ENCODE peak calls at places on chromosomes 3 and 15, in seven cellular contexts. One of them, this sample, is unnamed.

GRCh38 chr3:185021326-185021725 is 131.5 kb downstream of the C3orf70 start:
- DNase-seq in ovary: no peak
- DNase-seq in Caco-2: no peak
- DNase-seq in AG04450: no peak
- DNase-seq in HCT116: no peak
- DNase-seq in endodermal cell: no peak
- DNase-seq in AG10803: peak; percentile 42
- DNase-seq in this sample: no peak

GRCh38 chr15:50860824-50861223 is 47.7 kb upstream of the AP4E1 start:
- DNase-seq in Caco-2: no peak
- DNase-seq in endodermal cell: no peak
- DNase-seq in ovary: no peak
- DNase-seq in HCT116: no peak
- DNase-seq in AG04450: no peak
- DNase-seq in AG10803: no peak
- DNase-seq in this sample: no peak

GRCh38 chr15:48005077-48005476 is 115.7 kb upstream of the SLC24A5 start:
- DNase-seq in ovary: no peak
- DNase-seq in HCT116: no peak
- DNase-seq in endodermal cell: no peak
- DNase-seq in AG10803: no peak
- DNase-seq in Caco-2: no peak
- DNase-seq in AG04450: no peak
- DNase-seq in this sample: no peak

GRCh38 chr3:170766823-170767575 is 103.0 kb downstream of the RPL22L1 start:
- DNase-seq in ovary: no peak
- DNase-seq in Caco-2: no peak
- DNase-seq in HCT116: no peak
- DNase-seq in AG10803: no peak
- DNase-seq in AG04450: no peak
- DNase-seq in endodermal cell: no peak
- DNase-seq in this sample: no peak

GRCh38 chr15:46703871-46704637 is 1013.3 kb upstream of the SEMA6D start:
- DNase-seq in HCT116: no peak
- DNase-seq in Caco-2: no peak
- DNase-seq in endodermal cell: no peak
- DNase-seq in AG04450: no peak
- DNase-seq in AG10803: no peak
- DNase-seq in ovary: no peak
- DNase-seq in this sample: no peak

GRCh38 chr3:8204846-8205624 is 296.6 kb upstream of the LMCD1 start:
- DNase-seq in endodermal cell: no peak
- DNase-seq in Caco-2: no peak
- DNase-seq in ovary: no peak
- DNase-seq in AG04450: no peak
- DNase-seq in HCT116: no peak
- DNase-seq in AG10803: peak; percentile 79
- DNase-seq in this sample: peak; percentile 1

GRCh38 chr15:58522391-58522790 is 90.6 kb downstream of the LIPC start:
- DNase-seq in Caco-2: no peak
- DNase-seq in endodermal cell: no peak
- DNase-seq in ovary: no peak
- DNase-seq in AG04450: no peak
- DNase-seq in HCT116: no peak
- DNase-seq in AG10803: no peak
- DNase-seq in this sample: no peak

GRCh38 chr15:75198560-75199346 is 2.9 kb upstream of the C15orf39 start:
- DNase-seq in AG10803: no peak
- DNase-seq in HCT116: peak; percentile 54
- DNase-seq in Caco-2: peak; percentile 50
- DNase-seq in ovary: no peak
- DNase-seq in endodermal cell: peak; percentile 72
- DNase-seq in AG04450: no peak
- DNase-seq in this sample: no peak

GRCh38 chr3:25673738-25674298 is 9.1 kb upstream of the TOP2B start:
- DNase-seq in Caco-2: no peak
- DNase-seq in AG04450: no peak
- DNase-seq in ovary: no peak
- DNase-seq in endodermal cell: no peak
- DNase-seq in HCT116: no peak
- DNase-seq in AG10803: no peak
- DNase-seq in this sample: no peak
- TF ChIP-seq CTCF in Caco-2: no peak
- TF ChIP-seq CTCF in AG04450: no peak
- TF ChIP-seq CTCF in ovary: no peak
- TF ChIP-seq CTCF in endodermal cell: no peak
- TF ChIP-seq CTCF in HCT116: no peak
- TF ChIP-seq CTCF in AG10803: no peak
- TF ChIP-seq CTCF in this sample: no peak

GRCh38 chr15:39455502-39455991 is 125.3 kb upstream of the THBS1 start:
- DNase-seq in Caco-2: peak; percentile 65
- DNase-seq in HCT116: no peak
- DNase-seq in AG04450: peak; percentile 55
- DNase-seq in endodermal cell: no peak
- DNase-seq in AG10803: peak; percentile 85
- DNase-seq in ovary: no peak
- DNase-seq in this sample: peak; percentile 82

GRCh38 chr15:39459538-39459937 is 121.3 kb upstream of the THBS1 start:
- DNase-seq in AG04450: no peak
- DNase-seq in AG10803: peak; percentile 59
- DNase-seq in ovary: no peak
- DNase-seq in Caco-2: no peak
- DNase-seq in HCT116: no peak
- DNase-seq in endodermal cell: no peak
- DNase-seq in this sample: no peak

GRCh38 chr15:39456582-39457330 is 124.1 kb upstream of the THBS1 start:
- DNase-seq in HCT116: no peak
- DNase-seq in ovary: no peak
- DNase-seq in AG10803: no peak
- DNase-seq in AG04450: no peak
- DNase-seq in Caco-2: no peak
- DNase-seq in endodermal cell: no peak
- DNase-seq in this sample: no peak

GRCh38 chr15:39456113-39456512 is 124.8 kb upstream of the THBS1 start:
- DNase-seq in AG10803: no peak
- DNase-seq in ovary: no peak
- DNase-seq in HCT116: no peak
- DNase-seq in Caco-2: peak; percentile 16
- DNase-seq in AG04450: no peak
- DNase-seq in endodermal cell: no peak
- DNase-seq in this sample: no peak

GRCh38 chr15:39458131-39458530 is 122.7 kb upstream of the THBS1 start:
- DNase-seq in Caco-2: no peak
- DNase-seq in AG10803: no peak
- DNase-seq in AG04450: no peak
- DNase-seq in ovary: no peak
- DNase-seq in endodermal cell: no peak
- DNase-seq in HCT116: no peak
- DNase-seq in this sample: no peak
- TF ChIP-seq CTCF in Caco-2: no peak
- TF ChIP-seq CTCF in AG10803: no peak
- TF ChIP-seq CTCF in AG04450: no peak
- TF ChIP-seq CTCF in ovary: no peak
- TF ChIP-seq CTCF in endodermal cell: no peak
- TF ChIP-seq CTCF in HCT116: no peak
- TF ChIP-seq CTCF in this sample: no peak

GRCh38 chr15:63310646-63311045 is 33.2 kb downstream of the APH1B start:
- DNase-seq in HCT116: no peak
- DNase-seq in ovary: no peak
- DNase-seq in endodermal cell: no peak
- DNase-seq in AG10803: no peak
- DNase-seq in AG04450: no peak
- DNase-seq in Caco-2: no peak
- DNase-seq in this sample: no peak
- TF ChIP-seq CTCF in HCT116: no peak
- TF ChIP-seq CTCF in ovary: no peak
- TF ChIP-seq CTCF in endodermal cell: no peak
- TF ChIP-seq CTCF in AG10803: no peak
- TF ChIP-seq CTCF in AG04450: no peak
- TF ChIP-seq CTCF in Caco-2: no peak
- TF ChIP-seq CTCF in this sample: no peak

GRCh38 chr3:35946857-35947514 is 307.7 kb downstream of the ARPP21 start:
- DNase-seq in Caco-2: peak; percentile 5
- DNase-seq in ovary: no peak
- DNase-seq in AG04450: no peak
- DNase-seq in AG10803: no peak
- DNase-seq in HCT116: no peak
- DNase-seq in endodermal cell: no peak
- DNase-seq in this sample: no peak
- TF ChIP-seq CTCF in Caco-2: no peak
- TF ChIP-seq CTCF in ovary: no peak
- TF ChIP-seq CTCF in AG04450: no peak
- TF ChIP-seq CTCF in AG10803: no peak
- TF ChIP-seq CTCF in HCT116: no peak
- TF ChIP-seq CTCF in endodermal cell: peak; percentile 2
- TF ChIP-seq CTCF in this sample: no peak

This sample was measured in AG09319.